ENCODE peak calls at places on chromosomes 16 and 17, in five cellular contexts. W is A549, I is K562, J is GM12878, H is HepG2. T is an unnamed sample.
A peak's percentile ranks its signal among the peaks of the same experiment; 100 is the strongest.

GRCh38 chr17:39485555-39485954 is 24.3 kb downstream of the CDK12 start:
- DNase-seq in W (peak; percentile 84), I (no peak), J (no peak), H (no peak), T (no peak)

GRCh38 chr17:5234645-5235576 is at the start of gene SCIMP:
- DNase-seq in W (no peak), I (no peak), J (peak; percentile 82), H (no peak), T (no peak)

GRCh38 chr17:49715221-49715620 is 7.5 kb upstream of the SLC35B1 start:
- DNase-seq in W (no peak), I (no peak), J (no peak), H (no peak), T (no peak)

GRCh38 chr16:68055395-68055794 is 29.8 kb upstream of the NFATC3 start:
- DNase-seq in W (no peak), I (no peak), J (no peak), H (no peak), T (no peak)

GRCh38 chr17:77269696-77270681 is 129.2 kb downstream of the SEC14L1 start:
- DNase-seq in W (no peak), I (no peak), J (no peak), H (no peak), T (no peak)

GRCh38 chr16:81175325-81175891 is 63.1 kb upstream of the BCO1 start:
- DNase-seq in W (peak; percentile 80), I (no peak), J (no peak), H (peak; percentile 85), T (no peak)

GRCh38 chr17:55134486-55135157 is 130.1 kb upstream of the HLF start:
- DNase-seq in W (no peak), I (no peak), J (no peak), H (no peak), T (no peak)

GRCh38 chr17:4945176-4945943 is 3.0 kb downstream of the PFN1 start:
- DNase-seq in W (peak; percentile 89), I (peak; percentile 72), J (peak; percentile 65), H (peak; percentile 59), T (peak; percentile 53)

GRCh38 chr17:67911038-67911782 is 85.1 kb downstream of the C17orf58 start:
- DNase-seq in W (no peak), I (no peak), J (no peak), H (no peak), T (no peak)

GRCh38 chr16:4306439-4307214 is 9.2 kb upstream of the GLIS2 start:
- DNase-seq in W (no peak), I (no peak), J (no peak), H (no peak), T (peak; percentile 50)

GRCh38 chr16:89035698-89036570 is 57.7 kb upstream of the ACSF3 start:
- DNase-seq in W (no peak), I (no peak), J (no peak), H (no peak), T (no peak)

GRCh38 chr17:79949646-79950292 is 85.9 kb downstream of the TBC1D16 start:
- DNase-seq in W (no peak), I (no peak), J (no peak), H (no peak), T (peak; percentile 95)

GRCh38 chr17:79948918-79949645 is 86.6 kb downstream of the TBC1D16 start:
- DNase-seq in W (no peak), I (no peak), J (no peak), H (no peak), T (no peak)

GRCh38 chr17:79950306-79950705 is 85.4 kb downstream of the TBC1D16 start:
- DNase-seq in W (no peak), I (no peak), J (no peak), H (no peak), T (peak; percentile 65)

GRCh38 chr17:79951361-79952264 is 84.1 kb downstream of the TBC1D16 start:
- DNase-seq in W (no peak), I (no peak), J (no peak), H (peak; percentile 47), T (no peak)

GRCh38 chr17:79950711-79951110 is 85.0 kb downstream of the TBC1D16 start:
- DNase-seq in W (no peak), I (no peak), J (no peak), H (no peak), T (peak; percentile 71)
- TF ChIP-seq JUNB in W (no peak), I (no peak), J (no peak), H (no peak), T (no peak)

DNA sequence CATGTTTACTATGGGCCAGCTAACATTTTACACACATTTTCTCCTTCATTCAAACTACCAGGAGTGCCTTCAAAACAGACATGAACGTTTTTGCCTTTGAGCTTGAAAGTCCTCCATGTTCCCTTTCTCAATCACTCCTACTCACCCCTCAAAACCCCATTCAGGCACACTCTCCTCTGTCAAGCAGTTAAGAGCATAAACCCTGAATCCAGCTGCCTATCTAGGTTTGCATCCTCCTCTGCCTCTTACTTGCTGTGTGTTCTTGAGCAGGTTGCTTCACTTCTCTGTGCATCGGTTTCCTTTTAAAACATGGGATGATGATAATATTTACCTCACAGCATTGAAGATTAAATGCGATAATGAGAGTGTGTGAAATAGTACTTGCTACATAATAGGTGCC is 215.3 kb downstream of the HAPSTR1 start:
- DNase-seq in W (no peak), I (no peak), J (no peak), H (no peak), T (no peak)
- TF ChIP-seq JUNB in W (no peak), I (no peak), J (no peak), H (no peak), T (no peak)

GRCh38 chr16:16798504-16798903 is 419.6 kb downstream of the NPIPA7 start:
- DNase-seq in W (no peak), I (no peak), J (no peak), H (no peak), T (no peak)
- TF ChIP-seq JUNB in W (no peak), I (no peak), J (no peak), H (no peak), T (no peak)

GRCh38 chr16:14051110-14051729 is 19.9 kb upstream of the MRTFB start:
- DNase-seq in W (no peak), I (no peak), J (no peak), H (no peak), T (no peak)

DNA sequence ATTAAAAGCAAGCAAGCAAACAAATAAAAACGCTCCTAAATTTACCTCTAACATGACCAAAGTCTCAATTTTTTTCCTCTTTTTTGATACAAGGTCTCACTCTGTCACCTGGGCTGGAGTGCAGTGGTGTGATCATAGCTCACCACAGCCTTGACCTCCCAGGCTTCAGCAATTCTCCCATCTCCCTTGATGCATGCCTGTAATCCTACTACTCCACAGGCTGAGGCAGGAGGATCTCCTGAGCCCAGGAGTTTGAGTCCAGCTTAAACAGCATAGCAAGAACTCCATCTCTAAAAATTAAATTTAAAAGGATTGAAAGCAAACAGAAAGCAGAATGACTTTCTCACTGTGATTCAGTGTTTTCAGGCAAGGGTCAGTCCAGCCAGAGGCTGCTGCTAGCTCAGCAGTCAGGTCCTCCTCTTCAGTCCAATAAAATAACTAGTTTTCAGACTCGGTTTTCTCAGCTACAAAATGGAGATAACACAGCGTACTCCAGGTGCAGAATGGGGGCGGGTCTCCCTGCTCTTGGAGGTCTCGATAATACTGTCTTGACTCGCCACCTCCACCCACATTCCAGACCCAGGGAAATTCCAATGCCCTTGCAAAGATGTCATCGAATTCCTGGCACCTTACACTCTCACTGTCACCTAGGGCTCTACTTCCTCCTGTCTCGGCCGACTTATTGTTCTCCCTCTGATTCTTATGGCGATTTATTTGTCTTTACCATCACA is 20.7 kb upstream of the MRTFB start:
- DNase-seq in W (peak; percentile 85), I (no peak), J (no peak), H (no peak), T (peak; percentile 96)
- TF ChIP-seq JUNB in W (no peak), I (no peak), J (no peak), H (no peak), T (no peak)

GRCh38 chr16:963913-964695 is 6.7 kb downstream of the LMF1 start:
- DNase-seq in W (no peak), I (no peak), J (no peak), H (no peak), T (no peak)
- TF ChIP-seq JUNB in W (no peak), I (no peak), J (no peak), H (no peak), T (no peak)

GRCh38 chr17:28497931-28498330 is 8.2 kb upstream of the FOXN1 start:
- DNase-seq in W (no peak), I (no peak), J (no peak), H (no peak), T (peak; percentile 72)
- TF ChIP-seq JUNB in W (no peak), I (no peak), J (no peak), H (no peak), T (no peak)

DNA sequence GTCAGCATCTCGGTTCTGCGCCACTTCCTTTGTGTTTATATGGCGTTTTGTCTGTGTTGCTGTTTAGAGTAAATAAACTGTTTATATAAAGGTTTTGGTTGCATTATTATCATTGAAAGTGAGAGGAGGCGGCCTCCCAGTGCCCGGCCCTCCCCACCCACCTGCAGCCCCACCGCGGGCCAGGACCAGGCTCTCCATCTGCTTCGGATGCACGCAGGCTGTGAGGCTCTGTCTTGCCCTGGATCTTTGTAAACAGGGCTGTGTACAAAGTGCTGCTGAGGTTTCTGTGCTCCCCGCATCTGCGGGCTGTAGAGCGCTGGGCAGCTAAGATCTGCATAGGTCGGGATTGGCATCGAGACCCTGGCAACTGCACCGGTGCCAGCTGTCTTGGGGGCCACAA is 8.2 kb upstream of the BAIAP3 start:
- DNase-seq in W (no peak), I (no peak), J (no peak), H (no peak), T (no peak)
- TF ChIP-seq JUNB in W (no peak), I (no peak), J (no peak), H (no peak), T (no peak)

GRCh38 chr16:29862884-29863668 is at the start of gene CDIPT:
- DNase-seq in W (peak; percentile 99), I (peak; percentile 92), J (peak; percentile 92), H (peak; percentile 97), T (peak; percentile 99)

GRCh38 chr16:29860218-29860617 is 2.8 kb downstream of the CDIPT start:
- DNase-seq in W (no peak), I (no peak), J (no peak), H (no peak), T (no peak)

GRCh38 chr16:29862383-29862883 is 593 bp downstream of the CDIPT start:
- DNase-seq in W (peak; percentile 39), I (no peak), J (no peak), H (no peak), T (peak; percentile 45)

GRCh38 chr16:29863669-29863984 is 601 bp upstream of the CDIPT start:
- DNase-seq in W (no peak), I (no peak), J (no peak), H (no peak), T (no peak)

GRCh38 chr16:29864205-29864604 is 1.2 kb upstream of the CDIPT start:
- DNase-seq in W (no peak), I (no peak), J (no peak), H (no peak), T (no peak)
- TF ChIP-seq JUNB in W (no peak), I (no peak), J (no peak), H (no peak), T (no peak)

GRCh38 chr16:56984639-56985038 is 4.7 kb upstream of the NLRC5 start:
- DNase-seq in W (no peak), I (no peak), J (no peak), H (no peak), T (no peak)

GRCh38 chr16:56987692-56988091 is 1.7 kb upstream of the NLRC5 start:
- DNase-seq in W (no peak), I (no peak), J (no peak), H (no peak), T (no peak)

GRCh38 chr16:56985962-56986360 is 3.4 kb upstream of the NLRC5 start:
- DNase-seq in W (no peak), I (no peak), J (no peak), H (no peak), T (no peak)

GRCh38 chr16:56985288-56985961 is 3.9 kb upstream of the NLRC5 start:
- DNase-seq in W (peak; percentile 75), I (no peak), J (no peak), H (no peak), T (no peak)

GRCh38 chr16:56986361-56986760 is 3.0 kb upstream of the NLRC5 start:
- DNase-seq in W (no peak), I (no peak), J (no peak), H (no peak), T (no peak)
- TF ChIP-seq JUNB in W (no peak), I (no peak), J (no peak), H (no peak), T (no peak)